ENCODE peak calls at places on chromosomes 13 and 19, in six cellular contexts. X, U, Z, R, V and B are unnamed samples.

GRCh38 chr19:3771906-3772450 is at the start of gene RAX2:
- DNase-seq in X (no peak), U (no peak), Z (no peak), R (no peak), V (no peak), B (no peak)

GRCh38 chr13:100490692-100491091 is 97.9 kb downstream of the GGACT start:
- DNase-seq in X (peak; percentile 89), U (no peak), Z (no peak), R (no peak), V (no peak), B (no peak)

GRCh38 chr13:75357576-75358295 is 124.2 kb downstream of the TBC1D4 start:
- DNase-seq in X (peak; percentile 86), U (peak; percentile 20), Z (peak; percentile 68), R (peak; percentile 17), V (peak; percentile 63), B (peak; percentile 62)

GRCh38 chr19:18173054-18173571 is 500 bp upstream of the IFI30 start:
- DNase-seq in X (no peak), U (no peak), Z (no peak), R (no peak), V (peak; percentile 38), B (peak; percentile 46)

GRCh38 chr13:34044660-34045080 is 226.7 kb downstream of the RFC3 start:
- DNase-seq in X (no peak), U (no peak), Z (peak; percentile 33), R (no peak), V (peak; percentile 62), B (peak; percentile 61)

GRCh38 chr19:17205237-17206140 is 9.7 kb upstream of the USE1 start:
- DNase-seq in X (peak; percentile 81), U (no peak), Z (peak; percentile 34), R (peak; percentile 54), V (peak; percentile 77), B (peak; percentile 52)

GRCh38 chr19:33871605-33872004 is 74.9 kb downstream of the KCTD15 start:
- DNase-seq in X (no peak), U (no peak), Z (no peak), R (no peak), V (no peak), B (no peak)

GRCh38 chr13:42990991-42991891 is 800 bp downstream of the EPSTI1 start:
- DNase-seq in X (no peak), U (no peak), Z (no peak), R (no peak), V (peak; percentile 82), B (no peak)

GRCh38 chr19:29785955-29786589 is 25.7 kb upstream of the CCNE1 start:
- DNase-seq in X (peak; percentile 25), U (no peak), Z (no peak), R (no peak), V (peak; percentile 78), B (no peak)

GRCh38 chr13:21014139-21014665 is 47.2 kb downstream of the LATS2 start:
- DNase-seq in X (no peak), U (no peak), Z (no peak), R (no peak), V (no peak), B (no peak)

GRCh38 chr13:113142876-113143275 is 15.6 kb upstream of the PROZ start:
- DNase-seq in X (no peak), U (no peak), Z (no peak), R (no peak), V (no peak), B (no peak)

GRCh38 chr13:76231522-76232167 is 595.5 kb downstream of the LMO7 start:
- DNase-seq in X (no peak), U (no peak), Z (no peak), R (no peak), V (no peak), B (peak; percentile 14)

GRCh38 chr19:50896591-50897190 is 14.5 kb downstream of the KLK4 start:
- DNase-seq in X (no peak), U (no peak), Z (peak; percentile 65), R (no peak), V (peak; percentile 5), B (peak; percentile 1)

GRCh38 chr13:30002577-30002976 is 152.2 kb upstream of the UBL3 start:
- DNase-seq in X (no peak), U (no peak), Z (peak; percentile 85), R (no peak), V (peak; percentile 87), B (peak; percentile 72)

GRCh38 chr19:7910321-7911161 is 4.1 kb upstream of the TGFBR3L start:
- DNase-seq in X (no peak), U (no peak), Z (no peak), R (no peak), V (no peak), B (no peak)

GRCh38 chr13:46759861-46760260 is 37.1 kb downstream of the ESD start:
- DNase-seq in X (no peak), U (no peak), Z (no peak), R (no peak), V (no peak), B (no peak)

GRCh38 chr13:27264181-27264580 is 6.4 kb upstream of the RASL11A start:
- DNase-seq in X (no peak), U (no peak), Z (peak; percentile 89), R (no peak), V (no peak), B (peak; percentile 84)

GRCh38 chr13:89783221-89783755 is 1564.2 kb upstream of the MIR17HG start:
- DNase-seq in X (no peak), U (no peak), Z (no peak), R (no peak), V (no peak), B (no peak)

GRCh38 chr13:100589178-100589725 is 663 bp upstream of the GGACT start:
- DNase-seq in X (no peak), U (no peak), Z (no peak), R (no peak), V (no peak), B (no peak)

GRCh38 chr13:80894930-80895329 is 554.0 kb upstream of the SPRY2 start:
- DNase-seq in X (no peak), U (no peak), Z (no peak), R (no peak), V (no peak), B (no peak)

GRCh38 chr13:44312898-44313551 is 60.6 kb upstream of the SERP2 start:
- DNase-seq in X (no peak), U (no peak), Z (peak; percentile 95), R (no peak), V (peak; percentile 10), B (peak; percentile 87)

GRCh38 chr19:41302624-41303351 is 7.2 kb upstream of the CCDC97 start:
- DNase-seq in X (no peak), U (no peak), Z (no peak), R (no peak), V (no peak), B (no peak)

GRCh38 chr13:100818706-100819105 is 144.1 kb upstream of the TMTC4 start:
- DNase-seq in X (no peak), U (no peak), Z (no peak), R (no peak), V (peak; percentile 54), B (no peak)

GRCh38 chr13:42525035-42525504 is 48.9 kb upstream of the TNFSF11 start:
- DNase-seq in X (no peak), U (no peak), Z (no peak), R (no peak), V (no peak), B (peak; percentile 95)

GRCh38 chr19:58182577-58182988 is 278 bp upstream of the ZNF274 start:
- DNase-seq in X (no peak), U (no peak), Z (no peak), R (no peak), V (no peak), B (no peak)
- H4K8ac ChIP-seq in X (no peak overlapping the region), U (no peak overlapping the region), Z (peak overlapping the region; percentile 98), R (no peak overlapping the region), V (peak overlapping the region; percentile 86), B (peak overlapping the region; percentile 100)

GRCh38 chr19:1245468-1245867 is 2.9 kb upstream of the MIDN start:
- DNase-seq in X (no peak), U (no peak), Z (no peak), R (no peak), V (no peak), B (no peak)
- H3K4me3 ChIP-seq in X (no peak overlapping the region), U (no peak overlapping the region), Z (no peak overlapping the region), R (no peak overlapping the region), V (no peak overlapping the region), B (no peak overlapping the region)

GRCh38 chr19:5173993-5174392 is 166.6 kb downstream of the PTPRS start:
- DNase-seq in X (no peak), U (no peak), Z (no peak), R (no peak), V (peak; percentile 80), B (no peak)

GRCh38 chr19:5171711-5172110 is 168.9 kb downstream of the PTPRS start:
- DNase-seq in X (peak; percentile 14), U (no peak), Z (no peak), R (no peak), V (peak; percentile 99), B (no peak)

GRCh38 chr19:5166262-5166661 is 174.3 kb downstream of the PTPRS start:
- DNase-seq in X (no peak), U (no peak), Z (peak; percentile 75), R (no peak), V (no peak), B (peak; percentile 55)

GRCh38 chr19:5172859-5173577 is 167.6 kb downstream of the PTPRS start:
- DNase-seq in X (peak; percentile 14), U (no peak), Z (peak; percentile 98), R (no peak), V (peak; percentile 100), B (peak; percentile 93)

GRCh38 chr19:5170329-5170745 is 170.3 kb downstream of the PTPRS start:
- DNase-seq in X (peak; percentile 35), U (no peak), Z (no peak), R (no peak), V (peak; percentile 77), B (no peak)
- H4K8ac ChIP-seq in X (no peak overlapping the region), U (no peak overlapping the region), Z (no peak overlapping the region), R (no peak overlapping the region), V (no peak overlapping the region), B (no peak overlapping the region)

GRCh38 chr19:45528149-45528743 is 21.0 kb downstream of the VASP start:
- DNase-seq in X (peak; percentile 89), U (no peak), Z (peak; percentile 56), R (peak; percentile 50), V (peak; percentile 82), B (peak; percentile 61)
- H3K4me3 ChIP-seq in X (no peak overlapping the region), U (no peak overlapping the region), Z (no peak overlapping the region), R (peak overlapping the region; percentile 50), V (no peak overlapping the region), B (no peak overlapping the region)